ENCODE peak calls at places on chromosomes 5 and 9, in seven cellular contexts. M, G, O, Q, K, S and E are unnamed samples.

GRCh38 chr9:92686954-92687353 is 17.0 kb upstream of the IPPK start:
- DNase-seq in O (no peak), M (no peak), S (no peak), K (peak; percentile 21), Q (peak; percentile 41), G (no peak), E (no peak)

GRCh38 chr5:137252513-137252912 is 246.6 kb downstream of the SPOCK1 start:
- DNase-seq in G (no peak), K (no peak), Q (no peak), O (no peak), M (no peak), S (no peak), E (no peak)

GRCh38 chr9:25691786-25692185 is 13.5 kb upstream of the TUSC1 start:
- DNase-seq in O (no peak), K (no peak), G (no peak), Q (no peak), M (peak; percentile 32), S (no peak), E (no peak)

GRCh38 chr9:136991993-136992818 is at the start of gene PAXX:
- DNase-seq in K (peak; percentile 90), Q (peak; percentile 99), M (peak; percentile 90), O (peak; percentile 93), G (peak; percentile 92), S (peak; percentile 81), E (peak; percentile 99)

GRCh38 chr5:180174587-180174972 is 34.4 kb downstream of the RASGEF1C start:
- DNase-seq in G (no peak), S (no peak), M (no peak), O (no peak), K (no peak), Q (no peak), E (no peak)

GRCh38 chr9:126117158-126117425 is 209.5 kb upstream of the MVB12B start:
- DNase-seq in S (no peak), M (no peak), O (no peak), G (peak; percentile 16), K (no peak), Q (no peak), E (no peak)

GRCh38 chr5:103498800-103499199 is 63.8 kb downstream of the NUDT12 start:
- DNase-seq in G (no peak), K (no peak), M (no peak), O (no peak), S (no peak), Q (no peak), E (no peak)

GRCh38 chr9:108272350-108272899 is 583.4 kb downstream of the ACTL7B start:
- DNase-seq in Q (peak; percentile 49), S (peak; percentile 70), M (peak; percentile 52), O (no peak), G (peak; percentile 34), K (peak; percentile 60), E (peak; percentile 71)